ENCODE peak calls at places on chromosomes 11 and 22, in seven cellular contexts. S is fibroblast of lung, U is IMR-90, D is mesendoderm, N is colonic mucosa, R is K562, F is H1. M is an unnamed sample.

GRCh38 chr11:66629356-66629755 is 9.1 kb upstream of the RBM4 start:
- DNase-seq in S (no peak), U (no peak), D (no peak), N (no peak), R (no peak), F (no peak), M (no peak)

GRCh38 chr11:101428918-101429317 is 154.9 kb downstream of the TRPC6 start:
- DNase-seq in S (peak; percentile 14), U (peak; percentile 54), D (peak; percentile 83), N (no peak), R (no peak), F (no peak), M (peak; percentile 74)

GRCh38 chr22:26977741-26978140 is 320.4 kb downstream of the MIAT start:
- DNase-seq in S (peak; percentile 24), U (no peak), D (no peak), N (no peak), R (no peak), F (no peak), M (peak; percentile 75)

GRCh38 chr11:17389957-17390649 is 1.6 kb upstream of the KCNJ11 start:
- DNase-seq in S (no peak), U (no peak), D (no peak), N (no peak), R (no peak), F (no peak), M (no peak)

GRCh38 chr11:59550368-59550841 is 39.1 kb downstream of the OR4D9 start:
- DNase-seq in S (peak; percentile 96), U (peak; percentile 97), D (peak; percentile 99), N (peak; percentile 90), R (peak; percentile 78), F (peak; percentile 97), M (peak; percentile 98)

GRCh38 chr22:48937032-48937639 is 890.5 kb downstream of the BRD1 start:
- DNase-seq in S (no peak), U (no peak), D (no peak), N (peak; percentile 4), R (no peak), F (no peak), M (peak; percentile 19)

GRCh38 chr11:67400251-67400941 is 1.3 kb downstream of the PPP1CA start:
- DNase-seq in S (no peak), U (no peak), D (no peak), N (peak; percentile 53), R (no peak), F (no peak), M (no peak)

GRCh38 chr11:8917157-8917820 is 6.3 kb downstream of the AKIP1 start:
- DNase-seq in S (peak; percentile 96), U (peak; percentile 93), D (peak; percentile 96), N (no peak), R (no peak), F (no peak), M (peak; percentile 70)

GRCh38 chr11:68049509-68050370 is 10.9 kb downstream of the TCIRG1 start:
- DNase-seq in S (peak; percentile 41), U (no peak), D (no peak), N (no peak), R (no peak), F (no peak), M (peak; percentile 35)

DNA sequence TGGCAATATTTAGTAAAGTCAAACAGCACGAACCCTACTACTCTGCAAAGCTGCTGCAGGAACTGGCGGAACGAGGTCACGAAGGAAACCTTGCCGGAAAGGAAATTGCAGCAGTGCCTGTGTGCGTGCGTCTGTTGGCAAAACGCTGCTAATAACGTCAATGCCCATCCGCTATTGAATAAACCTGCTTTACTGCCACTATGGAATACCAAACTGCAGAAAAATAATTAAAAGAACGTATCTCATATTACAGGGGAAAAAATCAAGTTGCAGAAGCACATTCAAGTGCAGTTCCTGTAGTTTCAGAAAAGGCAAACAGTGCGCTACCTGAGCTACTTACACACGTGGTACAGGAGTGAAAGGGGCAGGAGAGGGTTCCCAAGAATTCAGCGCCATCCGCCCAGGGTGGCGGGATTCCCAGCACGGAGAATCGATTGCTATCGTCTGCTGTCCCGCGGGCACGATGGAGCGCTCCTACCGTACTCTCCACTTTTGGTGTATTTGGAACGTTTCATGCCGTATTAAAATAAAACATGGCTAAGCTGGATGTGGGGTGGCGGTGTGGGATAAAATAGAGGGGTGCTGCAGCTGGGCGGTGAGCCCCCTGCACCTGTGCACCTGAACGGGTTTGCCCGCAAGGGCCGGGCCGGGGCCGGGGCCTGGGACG is 516 bp upstream of the NADSYN1 start:
- DNase-seq in S (peak; percentile 33), U (peak; percentile 35), D (peak; percentile 9), N (peak; percentile 63), R (no peak), F (no peak), M (no peak)
- H3K9ac ChIP-seq in S (no peak overlapping the region), U (no peak overlapping the region), D (peak overlapping the region; percentile 26), N (peak overlapping the region; percentile 71), R (peak overlapping the region; percentile 42), F (peak overlapping the region; percentile 2), M (no peak overlapping the region)

GRCh38 chr11:1123970-1124369 is 33.8 kb upstream of the MUC5AC start:
- DNase-seq in S (no peak), U (no peak), D (no peak), N (no peak), R (no peak), F (no peak), M (no peak)
- H3K9ac ChIP-seq in S (no peak overlapping the region), U (no peak overlapping the region), D (no peak overlapping the region), N (no peak overlapping the region), R (no peak overlapping the region), F (no peak overlapping the region), M (no peak overlapping the region)

GRCh38 chr11:64340671-64341335 is 799 bp downstream of the CCDC88B start:
- DNase-seq in S (no peak), U (no peak), D (peak; percentile 86), N (peak; percentile 90), R (peak; percentile 78), F (no peak), M (peak; percentile 96)

GRCh38 chr11:64339754-64340408 is at the start of gene CCDC88B:
- DNase-seq in S (no peak), U (no peak), D (no peak), N (peak; percentile 70), R (no peak), F (no peak), M (no peak)

GRCh38 chr11:64337538-64338249 is 2.3 kb upstream of the CCDC88B start:
- DNase-seq in S (no peak), U (no peak), D (no peak), N (no peak), R (no peak), F (no peak), M (no peak)

GRCh38 chr11:64341429-64341828 is 1.4 kb downstream of the CCDC88B start:
- DNase-seq in S (no peak), U (no peak), D (no peak), N (no peak), R (no peak), F (no peak), M (no peak)

GRCh38 chr11:64339319-64339718 is 685 bp upstream of the CCDC88B start:
- DNase-seq in S (no peak), U (no peak), D (no peak), N (no peak), R (no peak), F (no peak), M (no peak)
- H3K9ac ChIP-seq in S (no peak overlapping the region), U (no peak overlapping the region), D (no peak overlapping the region), N (no peak overlapping the region), R (no peak overlapping the region), F (no peak overlapping the region), M (no peak overlapping the region)

GRCh38 chr11:21771097-21771496 is 421.8 kb upstream of the ANO5 start:
- DNase-seq in S (no peak), U (no peak), D (no peak), N (no peak), R (no peak), F (no peak), M (no peak)
- H3K9ac ChIP-seq in S (no peak overlapping the region), U (no peak overlapping the region), D (no peak overlapping the region), N (no peak overlapping the region), R (no peak overlapping the region), F (no peak overlapping the region), M (no peak overlapping the region)

GRCh38 chr11:111845256-111846028 is 25.9 kb downstream of the ALG9 start:
- DNase-seq in S (no peak), U (no peak), D (no peak), N (no peak), R (no peak), F (no peak), M (no peak)

GRCh38 chr11:111841370-111842053 is 29.9 kb downstream of the ALG9 start:
- DNase-seq in S (peak; percentile 90), U (peak; percentile 88), D (peak; percentile 95), N (peak; percentile 91), R (peak; percentile 77), F (peak; percentile 46), M (peak; percentile 96)

GRCh38 chr11:111846063-111846462 is 25.3 kb downstream of the ALG9 start:
- DNase-seq in S (peak; percentile 81), U (peak; percentile 87), D (no peak), N (no peak), R (no peak), F (no peak), M (no peak)

GRCh38 chr11:111846640-111847039 is 24.7 kb downstream of the ALG9 start:
- DNase-seq in S (peak; percentile 86), U (peak; percentile 92), D (peak; percentile 30), N (no peak), R (no peak), F (no peak), M (peak; percentile 46)

GRCh38 chr11:111843659-111844058 is 27.7 kb downstream of the ALG9 start:
- DNase-seq in S (no peak), U (no peak), D (no peak), N (no peak), R (no peak), F (no peak), M (no peak)
- H3K9ac ChIP-seq in S (no peak overlapping the region), U (no peak overlapping the region), D (no peak overlapping the region), N (no peak overlapping the region), R (no peak overlapping the region), F (no peak overlapping the region), M (no peak overlapping the region)